ENCODE peak calls at places on chromosomes 1 and 21, in four cellular contexts. B is prostate gland, G is left ventricle myocardium inferior, N is heart left ventricle. X is an unnamed sample. For H3K4me1 and H3K36me3, the result is how much of the 10 kb centered on the place peaks cover.

GRCh38 chr1:223704921-223705878 is 7.1 kb upstream of the CAPN2 start:
- DNase-seq in G (no peak), B (no peak), N (no peak), X (no peak)

GRCh38 chr1:116988248-116988647 is 13.3 kb upstream of the CD101 start:
- DNase-seq in G (peak), N (no peak), B (no peak), X (no peak)

GRCh38 chr1:215606564-215607168 is 39.6 kb downstream of the KCTD3 start:
- DNase-seq in N (no peak), G (no peak), B (no peak), X (no peak)

GRCh38 chr1:211632117-211632807 is 43.2 kb downstream of the NEK2 start:
- DNase-seq in B (peak), G (no peak), N (peak), X (no peak)

GRCh38 chr1:83508485-83509151 is 490.3 kb downstream of the TTLL7 start:
- DNase-seq in B (no peak), G (no peak), N (no peak), X (no peak)

GRCh38 chr1:22289251-22289995 is 146.5 kb upstream of the WNT4 start:
- DNase-seq in G (no peak), N (no peak), B (no peak), X (no peak)

GRCh38 chr1:117654485-117655219 is 48.8 kb downstream of the TENT5C start:
- DNase-seq in N (no peak), G (no peak), B (no peak), X (no peak)

GRCh38 chr1:44696789-44697188 is 22.3 kb downstream of the ARMH1 start:
- DNase-seq in N (no peak), B (no peak), G (peak), X (no peak)

GRCh38 chr1:37474697-37475379 is 458 bp downstream of the ZC3H12A start:
- DNase-seq in G (no peak), B (no peak), N (no peak), X (peak)

GRCh38 chr1:82830695-82831380 is 1030.1 kb downstream of the ADGRL2 start:
- DNase-seq in B (no peak), G (no peak), N (no peak), X (no peak)

GRCh38 chr1:65027699-65028358 is 61.5 kb upstream of the JAK1 start:
- DNase-seq in B (peak), G (peak), N (peak), X (no peak)

GRCh38 chr1:223634423-223634822 is 31.1 kb downstream of the CAPN8 start:
- DNase-seq in B (no peak), G (no peak), N (no peak), X (no peak)

GRCh38 chr1:78255849-78256248 is 210.1 kb downstream of the GIPC2 start:
- DNase-seq in G (no peak), N (no peak), B (no peak), X (no peak)

GRCh38 chr1:24849653-24850295 is 80.3 kb downstream of the RUNX3 start:
- DNase-seq in G (no peak), B (no peak), N (no peak), X (peak)

GRCh38 chr1:204989266-204990058 is 53.5 kb upstream of the CNTN2 start:
- DNase-seq in G (peak), N (peak), B (peak), X (no peak)

GRCh38 chr21:33205476-33205875 is 24.3 kb upstream of the IFNAR2 start:
- DNase-seq in B (no peak), N (no peak), G (no peak), X (no peak)

GRCh38 chr1:72284084-72284397 is 1.7 kb upstream of the NEGR1 start:
- DNase-seq in G (no peak), N (no peak), B (no peak), X (no peak)

GRCh38 chr1:154607084-154607747 is 770 bp downstream of the ADAR start:
- DNase-seq in B (peak), G (no peak), N (no peak), X (no peak)

GRCh38 chr1:111729271-111729921 is 9.8 kb downstream of the INKA2 start:
- DNase-seq in G (peak), B (no peak), N (peak), X (no peak)

GRCh38 chr1:225454733-225455132 is 26.9 kb upstream of the LBR start:
- DNase-seq in G (no peak), N (no peak), B (no peak), X (no peak)

GRCh38 chr1:57572016-57572415 is 148.2 kb upstream of the DAB1 start:
- DNase-seq in B (no peak), N (no peak), G (no peak), X (no peak)

GRCh38 chr1:224333309-224333926 is 3.4 kb upstream of the NVL start:
- DNase-seq in G (no peak), N (no peak), B (peak), X (no peak)

GRCh38 chr1:25537148-25537831 is 6.1 kb upstream of the LDLRAP1 start:
- DNase-seq in B (no peak), N (no peak), G (no peak), X (no peak)

GRCh38 chr1:162159515-162159914 is 90.0 kb downstream of the NOS1AP start:
- DNase-seq in B (no peak), N (no peak), G (no peak), X (no peak)

GRCh38 chr1:246491551-246492053 is 15.5 kb downstream of the SMYD3 start:
- DNase-seq in N (no peak), G (no peak), B (no peak), X (no peak)

GRCh38 chr1:229952670-229953520 is 114.1 kb upstream of the GALNT2 start:
- DNase-seq in B (no peak), N (no peak), G (no peak), X (no peak)

GRCh38 chr1:232308616-232309015 is 321.3 kb downstream of the SIPA1L2 start:
- DNase-seq in B (no peak), N (no peak), G (no peak), X (no peak)

GRCh38 chr1:154913242-154913641 is 23.3 kb downstream of the PMVK start:
- DNase-seq in G (no peak), N (no peak), B (no peak), X (no peak)

GRCh38 chr21:37675202-37675801 is 241.0 kb downstream of the KCNJ6 start:
- DNase-seq in N (peak), B (peak), G (peak), X (peak)

GRCh38 chr21:21898801-21899200 is 900.6 kb downstream of the NCAM2 start:
- DNase-seq in N (no peak), G (no peak), B (no peak), X (no peak)

GRCh38 chr1:9520411-9520810 is 18.9 kb upstream of the SLC25A33 start:
- DNase-seq in B (no peak), N (no peak), G (no peak), X (no peak)

GRCh38 chr1:150558761-150559626 is 9.8 kb downstream of the ADAMTSL4 start:
- DNase-seq in G (peak), B (no peak), N (peak), X (peak)

GRCh38 chr21:39330001-39330400 is 16.6 kb upstream of the BRWD1 start:
- DNase-seq in N (no peak), B (no peak), G (no peak), X (no peak)

GRCh38 chr21:39326607-39327307 is 13.3 kb upstream of the BRWD1 start:
- DNase-seq in N (no peak), B (no peak), G (no peak), X (no peak)

GRCh38 chr21:39327727-39328126 is 14.3 kb upstream of the BRWD1 start:
- DNase-seq in B (no peak), N (no peak), G (no peak), X (no peak)

GRCh38 chr21:39321424-39321823 is 8.0 kb upstream of the BRWD1 start:
- DNase-seq in N (no peak), G (no peak), B (no peak), X (no peak)

GRCh38 chr21:39325458-39325857 is 12.0 kb upstream of the BRWD1 start:
- DNase-seq in G (no peak), N (no peak), B (no peak), X (no peak)
- H3K4me1 ChIP-seq in G (under half), N (under half), B (under half), X (under half)

DNA sequence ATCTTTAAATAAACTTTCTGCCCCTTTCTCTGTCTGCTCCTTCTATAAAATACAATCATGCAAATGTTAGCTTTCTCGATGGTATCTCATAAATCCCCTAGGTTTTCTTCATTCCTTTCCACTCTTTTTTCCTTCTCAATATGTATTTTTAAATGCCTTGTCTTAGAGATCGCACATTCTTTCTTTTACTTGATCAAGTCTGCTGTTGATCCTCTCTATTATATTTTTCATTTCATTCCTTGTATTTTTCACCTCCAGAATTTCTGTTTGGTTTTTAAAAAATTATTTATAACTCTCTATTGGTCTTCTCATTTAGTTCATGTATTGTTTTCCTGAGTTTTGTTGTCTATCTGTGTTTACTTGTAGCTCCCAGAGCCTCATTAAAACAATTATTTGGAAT is 36.0 kb downstream of the TNFSF4 start:
- DNase-seq in N (no peak), B (no peak), G (no peak), X (no peak)
- H3K36me3 ChIP-seq in N (under half), B (under half), G (under half), X (under half)

DNA sequence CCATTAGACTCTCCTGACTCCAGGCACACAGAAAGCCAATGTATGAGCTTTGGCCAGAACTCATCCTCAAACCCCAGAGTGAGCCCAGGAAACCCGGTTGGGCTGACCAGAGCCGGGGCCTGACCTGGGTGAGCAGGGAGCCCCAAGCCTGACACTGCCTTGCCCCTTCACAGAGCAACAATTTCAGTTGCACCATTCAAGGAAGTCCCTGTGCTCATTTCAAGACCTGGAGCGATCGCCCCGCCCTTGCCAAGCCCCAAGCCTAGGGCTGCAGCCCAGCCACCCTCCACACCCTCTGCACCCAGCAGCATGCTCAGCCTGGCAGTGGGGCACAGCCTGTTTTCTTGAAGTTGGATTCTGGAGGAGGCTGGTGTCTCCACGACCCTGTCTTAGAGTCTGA is 2.3 kb downstream of the NBL1 start:
- DNase-seq in B (peak), G (no peak), N (no peak), X (no peak)
- H3K27ac ChIP-seq in B (peak), G (peak), N (no peak), X (peak)

DNA sequence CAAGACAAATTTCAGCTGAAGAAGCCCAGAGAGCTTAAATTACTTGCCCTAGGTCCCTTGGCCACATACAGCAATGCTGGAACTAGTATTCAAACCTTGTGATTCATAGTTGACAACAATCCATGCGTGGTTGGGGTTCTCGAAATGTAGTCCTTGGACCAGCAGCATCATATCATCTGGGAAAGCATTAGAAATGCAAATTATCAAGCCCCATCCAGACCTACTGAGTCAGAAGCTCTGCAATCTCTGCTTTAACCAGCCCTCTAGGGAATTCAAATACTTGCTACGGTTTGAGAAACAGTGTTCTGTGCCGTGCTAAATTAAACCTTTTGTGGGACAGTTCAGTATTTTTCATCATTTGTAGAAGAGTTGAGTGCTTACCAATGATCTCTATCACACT is 65.1 kb downstream of the CLIC6 start:
- DNase-seq in B (no peak), G (no peak), N (no peak), X (no peak)
- H3K4me1 ChIP-seq in B (under half), G (under half), N (under half), X (under half)

GRCh38 chr1:94783342-94784264 is 36.6 kb upstream of the SLC44A3 start:
- DNase-seq in B (peak), G (peak), N (peak), X (peak)
- H3K36me3 ChIP-seq in B (under half), G (under half), N (under half), X (under half)

GRCh38 chr1:163442940-163443339 is 121.2 kb downstream of the NUF2 start:
- DNase-seq in G (no peak), B (no peak), N (no peak), X (no peak)
- H3K27ac ChIP-seq in G (no peak), B (no peak), N (no peak), X (no peak)

GRCh38 chr1:12595839-12596821 is 21.9 kb downstream of the DHRS3 start:
- DNase-seq in G (peak), N (peak), B (peak), X (peak)
- H3K4me1 ChIP-seq in G (half or more), N (half or more), B (half or more), X (under half)

X was measured in aorta.